ENCODE peak calls at places on chromosomes 5 and 9, in nine cellular contexts. N is cardiac muscle cell, F is psoas muscle, S is A673, G is IMR-90, C is lung, H is GM23248, E is suprapubic skin, K is transverse colon. P is an unnamed sample. For H3K4me1, the result is how much of the 10 kb centered on the place peaks cover.

GRCh38 chr5:61626639-61627282 is 294.7 kb downstream of the ZSWIM6 start:
- DNase-seq in N (no peak), F (no peak), S (no peak), G (no peak), C (no peak), H (no peak), E (no peak), K (no peak), P (no peak)

GRCh38 chr9:109010676-109011655 is 2.3 kb downstream of the CTNNAL1 start:
- DNase-seq in N (peak), F (no peak), S (peak), G (peak), C (no peak), H (peak), E (no peak), K (peak), P (no peak)

GRCh38 chr9:73038613-73039012 is 85.8 kb upstream of the ALDH1A1 start:
- DNase-seq in N (peak), F (peak), S (no peak), G (no peak), C (peak), H (peak), E (peak), K (peak), P (no peak)

GRCh38 chr9:87959916-87960581 is 14.3 kb downstream of the CDK20 start:
- DNase-seq in N (peak), F (no peak), S (no peak), G (peak), C (no peak), H (no peak), E (no peak), K (peak), P (no peak)

GRCh38 chr9:74804018-74804385 is 83.7 kb downstream of the TRPM6 start:
- DNase-seq in N (no peak), F (no peak), S (no peak), G (no peak), C (no peak), H (no peak), E (no peak), K (no peak), P (no peak)

GRCh38 chr5:139149477-139150199 is 48.5 kb downstream of the SIL1 start:
- DNase-seq in N (peak), F (no peak), S (no peak), G (peak), C (no peak), H (peak), E (no peak), K (no peak), P (no peak)

GRCh38 chr9:91170951-91171350 is 190.8 kb downstream of the AUH start:
- DNase-seq in N (no peak), F (no peak), S (no peak), G (no peak), C (no peak), H (no peak), E (no peak), K (no peak), P (no peak)

GRCh38 chr5:177423671-177424070 is 2.8 kb upstream of the GRK6 start:
- DNase-seq in N (no peak), F (no peak), S (no peak), G (no peak), C (no peak), H (no peak), E (no peak), K (no peak), P (no peak)

GRCh38 chr5:42772265-42772993 is 15.8 kb downstream of the CCDC152 start:
- DNase-seq in N (peak), F (no peak), S (no peak), G (no peak), C (no peak), H (peak), E (no peak), K (no peak), P (no peak)

GRCh38 chr5:77213601-77214000 is 3.1 kb downstream of the PDE8B start:
- DNase-seq in N (no peak), F (no peak), S (peak), G (no peak), C (no peak), H (no peak), E (no peak), K (no peak), P (no peak)

GRCh38 chr5:147559725-147560124 is 49.9 kb upstream of the DPYSL3 start:
- DNase-seq in N (no peak), F (no peak), S (no peak), G (no peak), C (no peak), H (peak), E (no peak), K (no peak), P (no peak)

GRCh38 chr9:135156525-135157510 is 69.3 kb downstream of the OLFM1 start:
- DNase-seq in N (peak), F (peak), S (peak), G (peak), C (peak), H (peak), E (no peak), K (peak), P (peak)

GRCh38 chr9:109862452-109862851 is 82.5 kb downstream of the PALM2AKAP2 start:
- DNase-seq in N (no peak), F (no peak), S (no peak), G (no peak), C (no peak), H (no peak), E (no peak), K (no peak), P (no peak)

GRCh38 chr5:3043600-3043999 is 292.1 kb upstream of the IRX2 start:
- DNase-seq in N (no peak), F (no peak), S (no peak), G (no peak), C (no peak), H (no peak), E (no peak), K (no peak), P (no peak)

GRCh38 chr9:16515879-16516289 is 354.6 kb downstream of the BNC2 start:
- DNase-seq in N (peak), F (no peak), S (peak), G (peak), C (no peak), H (peak), E (no peak), K (no peak), P (peak)

DNA sequence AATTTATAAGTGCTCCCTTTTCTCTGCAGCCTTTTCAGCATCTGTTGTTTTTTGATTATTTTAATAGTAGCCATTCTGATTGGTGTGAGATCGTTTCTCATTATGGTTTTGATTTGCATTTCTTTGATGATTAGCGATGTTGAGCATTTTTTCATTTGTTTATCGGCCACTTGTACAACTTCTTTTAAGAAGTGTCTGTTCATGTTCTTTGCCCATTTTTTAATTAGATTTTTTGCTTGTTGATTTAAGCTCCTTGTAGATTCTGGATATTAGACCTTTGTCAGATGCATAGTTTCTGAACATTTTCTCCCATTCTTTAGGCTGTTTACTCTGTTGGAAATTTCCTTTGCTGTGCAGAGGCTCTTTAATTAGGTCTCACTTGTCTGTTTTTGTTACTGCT is 46.3 kb downstream of the FYB1 start:
- DNase-seq in N (no peak), F (no peak), S (no peak), G (no peak), C (no peak), H (no peak), E (no peak), K (no peak), P (no peak)
- H3K4me1 ChIP-seq in N (under half), F (under half), S (under half), G (under half), C (under half), H (under half), E (under half), K (under half), P (under half)

GRCh38 chr9:18189876-18190670 is 283.9 kb upstream of the ADAMTSL1 start:
- DNase-seq in N (no peak), F (no peak), S (no peak), G (peak), C (no peak), H (no peak), E (no peak), K (no peak), P (no peak)
- H3K4me1 ChIP-seq in N (under half), F (under half), S (under half), G (under half), C (under half), H (under half), E (under half), K (under half), P (under half)

DNA sequence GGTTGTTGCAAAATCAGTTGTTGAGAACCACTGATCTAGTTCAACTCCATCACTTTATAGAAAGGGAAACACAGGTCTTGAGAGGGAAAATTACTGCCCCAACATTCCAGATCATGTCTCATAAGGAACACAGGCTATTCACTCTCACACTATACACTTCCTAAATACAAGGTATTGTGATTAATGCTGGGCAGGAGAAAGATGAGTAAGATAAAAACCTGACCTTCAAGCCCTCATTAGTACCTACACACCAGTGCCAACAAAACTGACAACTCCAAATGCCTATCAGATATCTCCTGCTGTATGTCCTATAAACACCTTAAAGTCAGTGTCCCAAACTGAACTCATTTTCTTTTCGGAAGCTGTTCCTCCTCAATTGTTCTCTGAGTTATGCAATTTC is 8.2 kb downstream of the GNE start:
- DNase-seq in N (no peak), F (no peak), S (no peak), G (no peak), C (no peak), H (peak), E (no peak), K (no peak), P (no peak)
- H3K4me1 ChIP-seq in N (under half), F (under half), S (under half), G (under half), C (under half), H (under half), E (under half), K (under half), P (under half)

GRCh38 chr5:56667692-56668091 is 147.7 kb upstream of the MAP3K1 start:
- DNase-seq in N (no peak), F (no peak), S (no peak), G (no peak), C (no peak), H (no peak), E (no peak), K (no peak), P (no peak)
- H3K4me1 ChIP-seq in N (under half), F (under half), S (under half), G (under half), C (under half), H (under half), E (under half), K (under half), P (under half)

GRCh38 chr5:72849546-72849945 is 33.1 kb downstream of the TNPO1 start:
- DNase-seq in N (no peak), F (no peak), S (no peak), G (no peak), C (no peak), H (peak), E (no peak), K (no peak), P (no peak)
- H3K4me1 ChIP-seq in N (under half), F (half or more), S (under half), G (under half), C (under half), H (half or more), E (half or more), K (half or more), P (under half)

DNA sequence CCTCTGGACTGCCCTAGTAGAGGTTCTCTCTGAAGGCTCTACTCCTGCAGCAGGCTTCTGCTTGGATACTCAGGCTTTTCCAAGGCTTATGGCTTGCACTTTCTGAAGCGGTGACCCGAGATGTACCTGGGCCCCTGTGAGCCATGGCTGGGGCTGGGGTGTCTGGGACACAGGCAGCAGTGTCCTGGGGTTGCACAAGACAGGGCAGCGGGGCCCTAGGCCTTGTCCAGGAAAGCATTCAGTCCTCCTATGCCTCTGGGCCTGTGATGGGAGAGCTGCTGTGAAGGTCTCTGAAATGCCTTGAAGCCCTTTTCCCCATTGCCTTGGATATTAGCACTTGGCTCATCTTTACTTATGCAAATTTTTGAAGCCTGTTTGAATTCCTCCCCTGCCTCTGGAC is 192.2 kb downstream of the YTHDC2 start:
- DNase-seq in N (no peak), F (no peak), S (no peak), G (no peak), C (no peak), H (no peak), E (no peak), K (no peak), P (no peak)
- H3K4me1 ChIP-seq in N (under half), F (under half), S (under half), G (under half), C (under half), H (under half), E (under half), K (under half), P (under half)

P was measured in iPS DF 6.9.